ENCODE peak calls at places on chromosomes 16 and 17, in six cellular contexts. O, W, L, B, S and H are unnamed samples.
A peak's percentile ranks its signal among the peaks of the same experiment; 100 is the strongest.

GRCh38 chr17:49198206-49198605 is 12.2 kb downstream of the GNGT2 start:
- DNase-seq in O (no peak), W (no peak), L (no peak), B (no peak), S (no peak), H (no peak)

GRCh38 chr17:40124279-40125141 is 2.7 kb downstream of the MSL1 start:
- DNase-seq in O (peak; percentile 61), W (no peak), L (no peak), B (no peak), S (no peak), H (no peak)

GRCh38 chr17:9932481-9932880 is 27.4 kb upstream of the RCVRN start:
- DNase-seq in O (no peak), W (no peak), L (no peak), B (no peak), S (no peak), H (no peak)

GRCh38 chr16:30510392-30510938 is 15.9 kb downstream of the ZNF768 start:
- DNase-seq in O (no peak), W (no peak), L (no peak), B (no peak), S (no peak), H (no peak)

GRCh38 chr17:66713533-66714042 is 121.3 kb upstream of the CACNG5 start:
- DNase-seq in O (peak; percentile 29), W (no peak), L (no peak), B (no peak), S (no peak), H (no peak)

GRCh38 chr17:49414271-49414621 is 436 bp downstream of the PHB1 start:
- DNase-seq in O (no peak), W (no peak), L (no peak), B (no peak), S (no peak), H (no peak)

GRCh38 chr17:59329558-59330313 is 1.7 kb upstream of the YPEL2 start:
- DNase-seq in O (peak; percentile 45), W (peak; percentile 93), L (peak; percentile 66), B (peak; percentile 66), S (peak; percentile 67), H (peak; percentile 64)

GRCh38 chr17:58232707-58233156 is 5.7 kb upstream of the LPO start:
- DNase-seq in O (no peak), W (no peak), L (no peak), B (no peak), S (peak; percentile 22), H (no peak)

GRCh38 chr17:12545877-12546513 is 119.7 kb upstream of the MYOCD start:
- DNase-seq in O (peak; percentile 43), W (peak; percentile 68), L (no peak), B (peak; percentile 46), S (peak; percentile 67), H (no peak)

GRCh38 chr16:27426423-27427408 is 24.7 kb downstream of the IL21R start:
- DNase-seq in O (peak; percentile 60), W (no peak), L (peak; percentile 26), B (no peak), S (peak; percentile 87), H (peak; percentile 5)

GRCh38 chr17:35778641-35779196 is 16.7 kb downstream of the MMP28 start:
- DNase-seq in O (no peak), W (no peak), L (no peak), B (no peak), S (peak; percentile 70), H (no peak)

GRCh38 chr17:81365601-81366585 is 29.4 kb upstream of the BAHCC1 start:
- DNase-seq in O (peak; percentile 79), W (no peak), L (peak; percentile 95), B (peak; percentile 68), S (peak; percentile 95), H (no peak)

GRCh38 chr16:23121024-23121423 is 28.2 kb downstream of the USP31 start:
- DNase-seq in O (no peak), W (peak; percentile 36), L (no peak), B (no peak), S (no peak), H (peak; percentile 23)

GRCh38 chr17:1597861-1598342 is 30.7 kb downstream of the SLC43A2 start:
- DNase-seq in O (no peak), W (no peak), L (peak; percentile 80), B (no peak), S (peak; percentile 41), H (no peak)

GRCh38 chr17:51165680-51166197 is 472 bp upstream of the NME2 start:
- DNase-seq in O (peak; percentile 47), W (peak; percentile 48), L (peak; percentile 28), B (no peak), S (no peak), H (peak; percentile 45)

GRCh38 chr16:71421911-71422310 is 19.9 kb downstream of the TLE7 start:
- DNase-seq in O (peak; percentile 59), W (peak; percentile 49), L (no peak), B (no peak), S (peak; percentile 43), H (peak; percentile 40)

GRCh38 chr17:30472238-30472890 is 4.8 kb upstream of the GOSR1 start:
- DNase-seq in O (no peak), W (no peak), L (no peak), B (no peak), S (peak; percentile 26), H (no peak)

GRCh38 chr17:66466933-66467367 is 164.5 kb downstream of the PRKCA start:
- DNase-seq in O (peak; percentile 65), W (no peak), L (no peak), B (no peak), S (peak; percentile 96), H (no peak)

GRCh38 chr17:81294512-81295030 is 536 bp downstream of the SLC38A10 start:
- DNase-seq in O (peak; percentile 36), W (peak; percentile 45), L (peak; percentile 42), B (peak; percentile 68), S (no peak), H (no peak)

GRCh38 chr17:39306028-39306427 is 80.3 kb upstream of the STAC2 start:
- DNase-seq in O (no peak), W (peak; percentile 29), L (no peak), B (no peak), S (no peak), H (no peak)

GRCh38 chr17:9414471-9414870 is 161.1 kb downstream of the STX8 start:
- DNase-seq in O (no peak), W (no peak), L (no peak), B (no peak), S (no peak), H (no peak)

GRCh38 chr17:78448356-78448993 is 70.0 kb downstream of the PGS1 start:
- DNase-seq in O (no peak), W (no peak), L (no peak), B (no peak), S (no peak), H (no peak)

GRCh38 chr17:1762233-1762905 is 509 bp downstream of the SERPINF1 start:
- DNase-seq in O (no peak), W (peak; percentile 52), L (no peak), B (peak; percentile 78), S (no peak), H (no peak)

GRCh38 chr16:87297918-87298631 is 19.1 kb downstream of the C16orf95 start:
- DNase-seq in O (no peak), W (peak; percentile 85), L (no peak), B (no peak), S (peak; percentile 39), H (peak; percentile 77)

GRCh38 chr16:89923640-89924297 is 627 bp downstream of the TUBB3 start:
- DNase-seq in O (no peak), W (peak; percentile 75), L (no peak), B (peak; percentile 48), S (no peak), H (peak; percentile 75)

GRCh38 chr17:77668518-77668917 is 290.0 kb upstream of the TNRC6C start:
- DNase-seq in O (no peak), W (no peak), L (no peak), B (no peak), S (no peak), H (no peak)

GRCh38 chr16:57720142-57720575 is 15.4 kb upstream of the KATNB1 start:
- DNase-seq in O (peak; percentile 90), W (peak; percentile 63), L (peak; percentile 81), B (no peak), S (peak; percentile 69), H (peak; percentile 73)
- TF ChIP-seq CTCF in O (peak; percentile 68), W (peak; percentile 56), L (peak; percentile 33), B (no peak), S (peak; percentile 64), H (peak; percentile 62)

GRCh38 chr17:75940727-75941441 is at the start of gene FBF1:
- DNase-seq in O (peak; percentile 97), W (peak; percentile 97), L (peak; percentile 96), B (peak; percentile 94), S (peak; percentile 96), H (peak; percentile 96)
- TF ChIP-seq CTCF in O (no peak), W (no peak), L (no peak), B (no peak), S (no peak), H (no peak)

DNA sequence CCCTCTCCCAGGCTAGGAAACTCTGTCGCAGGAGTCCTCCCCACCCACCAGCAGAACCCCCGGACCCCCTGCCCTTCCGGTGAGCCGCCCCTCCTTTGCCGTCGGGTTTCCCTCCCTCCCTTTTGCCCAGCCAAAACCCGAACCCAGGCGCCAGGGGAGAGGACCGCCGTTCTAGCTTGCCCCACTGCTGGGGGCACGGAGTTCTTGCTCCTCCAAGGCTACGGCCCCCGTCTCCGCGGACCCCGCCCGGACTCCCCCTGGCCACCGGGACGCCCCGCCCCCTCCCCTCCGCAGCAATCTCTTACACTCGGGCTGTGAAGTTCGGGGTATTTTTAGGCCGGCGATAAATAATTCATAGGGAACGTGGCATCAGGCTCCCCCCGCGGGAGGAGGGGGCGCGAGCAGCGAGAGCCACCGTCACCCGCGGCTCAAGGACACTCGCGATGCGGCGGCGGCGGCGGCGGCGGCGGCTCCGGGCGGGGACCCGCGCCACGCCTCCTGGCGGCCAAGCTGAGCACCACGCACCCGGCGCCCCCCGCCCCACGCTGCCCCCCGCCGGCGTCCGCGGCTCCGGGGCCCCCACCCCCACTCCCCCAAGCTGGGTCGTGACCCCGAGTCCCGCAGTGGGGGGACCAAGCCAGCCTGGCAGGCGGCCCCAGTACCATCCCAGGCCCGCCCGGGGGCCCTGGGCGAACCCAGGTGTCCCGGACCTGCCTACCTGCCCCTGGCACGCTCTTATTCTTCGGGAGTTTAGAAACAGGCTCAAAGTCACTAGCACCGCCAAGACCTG is at the start of gene GRIN2C:
- DNase-seq in O (no peak), W (peak; percentile 52), L (no peak), B (peak; percentile 46), S (no peak), H (peak; percentile 54)
- TF ChIP-seq CTCF in O (peak; percentile 36), W (peak; percentile 59), L (no peak), B (no peak), S (peak; percentile 30), H (peak; percentile 69)

DNA sequence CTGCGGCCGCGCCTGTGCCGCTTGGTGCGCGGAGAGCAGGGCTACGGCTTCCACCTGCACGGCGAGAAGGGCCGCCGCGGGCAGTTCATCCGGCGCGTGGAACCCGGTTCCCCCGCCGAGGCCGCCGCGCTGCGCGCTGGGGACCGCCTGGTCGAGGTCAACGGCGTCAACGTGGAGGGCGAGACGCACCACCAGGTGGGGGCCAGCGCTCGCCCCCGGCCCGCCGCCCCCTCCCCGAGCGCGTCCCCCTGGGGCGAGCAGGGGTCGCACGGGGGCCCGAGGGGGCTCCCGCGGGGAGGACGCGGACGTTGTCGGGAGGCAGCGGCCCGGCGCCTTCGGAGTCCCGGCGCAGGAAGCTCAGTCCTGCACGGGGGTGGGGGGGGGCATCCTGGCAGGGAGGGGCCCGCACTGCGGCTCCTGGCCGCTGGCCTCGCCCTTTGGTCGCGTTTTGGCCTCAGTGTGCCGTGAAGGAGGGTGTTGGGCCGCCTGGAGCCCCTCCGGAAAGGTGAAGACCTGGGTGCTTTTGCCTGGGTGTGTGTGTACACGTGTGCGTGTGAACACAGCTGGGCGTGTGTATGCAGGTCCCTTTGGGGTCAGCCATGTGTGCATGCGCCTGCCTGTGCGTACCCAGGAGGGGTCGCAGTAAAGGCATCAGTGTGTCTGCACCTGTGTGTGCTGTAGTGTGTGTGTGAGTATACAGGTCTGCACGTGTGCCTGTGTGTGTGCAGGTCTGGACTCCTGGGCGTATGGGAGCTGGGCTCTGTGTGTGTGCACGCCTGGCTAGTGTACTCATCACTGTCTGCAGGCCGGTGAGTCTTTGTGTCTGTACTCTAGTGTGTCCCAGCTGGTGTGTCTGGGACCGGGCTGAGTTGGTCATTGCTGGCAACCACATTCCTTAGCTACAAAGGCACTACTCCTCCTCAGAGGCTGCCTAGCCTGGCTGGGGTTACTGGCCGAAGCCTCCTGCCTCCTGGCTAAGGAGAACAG is 615 bp downstream of the NHERF2 start:
- DNase-seq in O (no peak), W (peak; percentile 48), L (no peak), B (peak; percentile 51), S (no peak), H (peak; percentile 48)
- TF ChIP-seq CTCF in O (no peak), W (no peak), L (no peak), B (no peak), S (no peak), H (no peak)